ENCODE peak calls at places on chromosome 11, in seven cellular contexts. A, B, T, L, F, V and O are unnamed samples.
A peak's percentile ranks its signal among the peaks of the same experiment; 100 is the strongest.

GRCh38 chr11:71504526-71504925 is 22.5 kb upstream of the KRTAP5-7 start:
- DNase-seq in V (no peak), T (peak; percentile 66), F (peak; percentile 45), A (no peak), B (peak; percentile 39), L (no peak), O (no peak)

GRCh38 chr11:12692238-12693074 is 18.2 kb downstream of the TEAD1 start:
- DNase-seq in A (peak; percentile 90), F (peak; percentile 54), B (peak; percentile 89), L (no peak), T (peak; percentile 66), V (peak; percentile 97), O (peak; percentile 83)

GRCh38 chr11:86980397-86980796 is 25.2 kb upstream of the FZD4 start:
- DNase-seq in T (no peak), V (no peak), F (no peak), B (no peak), L (no peak), A (peak; percentile 16), O (no peak)

GRCh38 chr11:3745161-3745560 is 52.2 kb downstream of the NUP98 start:
- DNase-seq in B (no peak), F (no peak), T (no peak), A (no peak), V (no peak), L (no peak), O (no peak)

GRCh38 chr11:134503104-134503503 is 91.1 kb upstream of the B3GAT1 start:
- DNase-seq in A (no peak), F (no peak), L (no peak), V (no peak), B (no peak), T (peak; percentile 54), O (no peak)

GRCh38 chr11:269146-269890 is 8.9 kb upstream of the NLRP6 start:
- DNase-seq in A (no peak), V (no peak), L (peak; percentile 84), F (no peak), B (no peak), T (no peak), O (no peak)

GRCh38 chr11:12777208-12777874 is 103.1 kb downstream of the TEAD1 start:
- DNase-seq in F (no peak), A (peak; percentile 42), L (no peak), V (peak; percentile 68), B (no peak), T (no peak), O (peak; percentile 30)

GRCh38 chr11:94134651-94135512 is 6.2 kb downstream of the PANX1 start:
- DNase-seq in A (peak; percentile 96), V (peak; percentile 96), B (peak; percentile 82), T (no peak), L (no peak), F (no peak), O (peak; percentile 80)

GRCh38 chr11:44630511-44631210 is 65.2 kb downstream of the CD82 start:
- DNase-seq in B (no peak), V (no peak), A (no peak), F (no peak), L (no peak), T (no peak), O (no peak)

GRCh38 chr11:47587733-47588326 is 1.4 kb downstream of the FAM180B start:
- DNase-seq in V (no peak), F (no peak), L (no peak), B (peak; percentile 80), A (no peak), T (no peak), O (no peak)

GRCh38 chr11:69094111-69094914 is 45.6 kb downstream of the TPCN2 start:
- DNase-seq in T (peak; percentile 44), F (no peak), B (no peak), A (no peak), L (no peak), V (no peak), O (no peak)

GRCh38 chr11:76236092-76237026 is 30.1 kb upstream of the WNT11 start:
- DNase-seq in L (peak; percentile 77), T (peak; percentile 93), F (peak; percentile 79), B (peak; percentile 83), A (peak; percentile 33), V (peak; percentile 71), O (no peak)

GRCh38 chr11:118790357-118791014 is 478 bp downstream of the DDX6 start:
- DNase-seq in L (peak; percentile 78), F (peak; percentile 86), B (peak; percentile 70), V (peak; percentile 76), A (peak; percentile 38), T (peak; percentile 81), O (no peak)

GRCh38 chr11:96741068-96741467 is 351.3 kb downstream of the JRKL start:
- DNase-seq in A (no peak), V (no peak), L (no peak), F (no peak), T (no peak), B (no peak), O (no peak)

GRCh38 chr11:116376547-116376946 is 396.2 kb downstream of the BUD13 start:
- DNase-seq in T (no peak), A (no peak), L (no peak), B (no peak), V (no peak), F (no peak), O (no peak)

GRCh38 chr11:127998421-127998820 is 588.9 kb downstream of the ETS1 start:
- DNase-seq in F (no peak), V (no peak), B (no peak), T (no peak), A (peak; percentile 17), L (no peak), O (no peak)

GRCh38 chr11:132620423-132620822 is 911.9 kb downstream of the OPCML start:
- DNase-seq in B (no peak), L (no peak), A (no peak), V (no peak), F (no peak), T (no peak), O (no peak)

GRCh38 chr11:46894961-46895360 is 23.4 kb downstream of the LRP4 start:
- DNase-seq in A (no peak), B (no peak), F (no peak), V (no peak), T (no peak), L (no peak), O (no peak)

GRCh38 chr11:2012440-2012839 is 14.8 kb upstream of the H19 start:
- DNase-seq in V (no peak), B (no peak), F (no peak), T (no peak), L (no peak), A (no peak), O (no peak)

GRCh38 chr11:10866893-10867331 is 9.1 kb upstream of the ZBED5 start:
- DNase-seq in B (no peak), A (peak; percentile 76), L (no peak), V (peak; percentile 69), T (no peak), F (no peak), O (peak; percentile 34)

GRCh38 chr11:93396356-93396755 is 65.8 kb downstream of the DEUP1 start:
- DNase-seq in F (peak; percentile 35), L (no peak), V (no peak), T (peak; percentile 8), B (no peak), A (peak; percentile 1), O (no peak)

GRCh38 chr11:3995949-3996554 is 98.5 kb upstream of the RRM1 start:
- DNase-seq in V (peak; percentile 66), A (peak; percentile 50), T (no peak), L (no peak), B (no peak), F (peak; percentile 74), O (no peak)

GRCh38 chr11:120272303-120272702 is 32.4 kb downstream of the POU2F3 start:
- DNase-seq in V (no peak), B (no peak), T (no peak), L (no peak), F (no peak), A (peak; percentile 31), O (no peak)

DNA sequence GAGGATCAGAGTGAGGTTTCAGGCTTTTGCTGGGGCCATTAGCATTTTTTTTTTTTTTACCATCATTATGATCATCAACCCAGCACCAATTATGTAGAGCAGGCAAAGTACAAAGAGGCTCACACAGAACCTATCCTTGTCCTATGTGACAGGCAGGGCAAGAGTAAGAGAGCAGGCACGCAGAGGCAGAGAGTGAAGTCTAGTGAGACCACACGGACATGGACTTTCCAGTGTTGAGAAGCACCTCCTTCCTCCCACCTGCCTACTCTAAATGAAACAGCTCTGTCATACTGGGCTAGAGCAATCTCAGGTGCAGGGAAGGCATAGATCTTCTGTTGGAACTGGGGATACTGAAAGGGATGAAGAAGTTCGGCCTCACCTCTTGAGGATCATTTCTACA is 308.7 kb downstream of the ST3GAL4 start:
- DNase-seq in B (no peak), F (no peak), T (no peak), V (no peak), L (no peak), A (no peak), O (no peak)
- H3K4me3 ChIP-seq in B (no peak overlapping the region), F (no peak overlapping the region), T (no peak overlapping the region), V (no peak overlapping the region), L (no peak overlapping the region), A (no peak overlapping the region), O (no peak overlapping the region)

DNA sequence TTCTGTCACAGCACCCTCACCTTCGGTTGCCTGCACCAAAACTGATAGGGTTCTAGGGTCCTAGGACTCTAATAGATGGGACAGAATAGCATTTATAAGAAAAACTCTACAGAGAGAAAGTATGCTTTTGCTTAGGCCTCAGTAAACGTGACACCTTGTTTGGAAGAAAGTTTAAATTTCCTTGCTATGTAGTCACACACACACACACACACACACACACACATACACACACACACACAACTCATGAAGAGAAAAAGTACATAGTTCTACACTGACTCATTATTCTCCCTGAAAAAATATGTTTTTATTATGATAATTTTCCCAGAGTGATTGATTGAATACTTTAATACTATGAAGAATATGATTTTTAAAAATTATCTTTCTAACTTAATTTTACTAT is 220.8 kb upstream of the SNX19 start:
- DNase-seq in V (no peak), T (no peak), F (no peak), B (no peak), A (peak; percentile 83), L (no peak), O (no peak)
- H3K4me3 ChIP-seq in V (no peak overlapping the region), T (no peak overlapping the region), F (no peak overlapping the region), B (no peak overlapping the region), A (no peak overlapping the region), L (no peak overlapping the region), O (no peak overlapping the region)

GRCh38 chr11:35525501-35526175 is at the start of gene PAMR1:
- DNase-seq in L (peak; percentile 13), B (peak; percentile 78), T (peak; percentile 87), A (peak; percentile 74), V (peak; percentile 82), F (peak; percentile 72), O (peak; percentile 65)
- H3K4me3 ChIP-seq in L (no peak within 1 kb of the TSS), B (peak within 1 kb of the TSS; percentile 45), T (peak within 1 kb of the TSS; percentile 85), A (peak within 1 kb of the TSS; percentile 71), V (peak within 1 kb of the TSS; percentile 94), F (peak within 1 kb of the TSS; percentile 28), O (peak within 1 kb of the TSS; percentile 75)

DNA sequence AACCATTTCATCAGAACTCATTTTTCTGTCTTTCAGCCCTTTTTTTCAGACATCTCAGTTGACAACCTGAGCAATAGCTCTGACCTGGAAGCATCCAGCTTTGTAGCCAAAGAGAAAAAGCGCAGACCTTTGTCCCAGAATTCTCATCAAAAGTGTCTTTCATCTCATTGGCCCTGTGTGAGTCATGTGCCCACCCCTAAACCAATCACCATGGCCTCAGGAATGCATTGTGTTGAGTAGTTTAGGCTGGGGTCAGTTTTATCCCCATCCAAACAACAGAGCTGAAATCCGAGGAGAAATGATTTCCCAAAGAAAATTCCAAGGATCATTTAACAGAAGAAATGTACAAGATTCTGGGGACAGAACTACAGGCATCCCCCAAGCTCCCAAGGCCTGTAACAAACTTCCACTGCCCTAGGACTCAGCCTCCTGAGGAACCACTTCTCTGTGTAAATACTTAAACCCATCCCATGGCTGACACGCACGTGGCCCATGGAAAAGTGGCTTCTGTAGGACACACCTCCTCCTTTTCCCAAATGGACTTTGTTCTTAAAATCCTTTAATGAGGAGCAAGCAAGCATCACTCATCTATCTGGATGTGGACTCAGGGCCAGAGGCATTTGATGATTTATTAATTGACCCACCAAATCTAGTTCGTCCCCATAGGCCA is 429.0 kb downstream of the SOX6 start:
- DNase-seq in F (no peak), V (no peak), B (no peak), T (no peak), L (no peak), A (no peak), O (no peak)
- H3K4me3 ChIP-seq in F (no peak overlapping the region), V (no peak overlapping the region), B (no peak overlapping the region), T (no peak overlapping the region), L (no peak overlapping the region), A (no peak overlapping the region), O (no peak overlapping the region)